ENCODE peak calls at places on chromosomes 12 and 14, in six cellular contexts. L is fibroblast of mammary gland, A is mammary epithelial cell, N is Peyer's patch, V is esophagus muscularis mucosa, S is brain microvascular endothelial cell. U is an unnamed sample.

GRCh38 chr12:60980558-60980957 is 1279.6 kb upstream of the USP15 start:
- DNase-seq in N (no peak), V (no peak), L (no peak), A (no peak), S (no peak), U (no peak)

GRCh38 chr14:105023144-105023543 is 2.3 kb upstream of the CDCA4 start:
- DNase-seq in V (no peak), A (no peak), S (peak), L (no peak), N (no peak), U (no peak)

GRCh38 chr12:53949631-53950440 is 4.9 kb upstream of the HOXC12 start:
- DNase-seq in A (no peak), L (no peak), V (no peak), N (no peak), S (no peak), U (no peak)

GRCh38 chr12:98446716-98447115 is 68.7 kb upstream of the TMPO start:
- DNase-seq in A (peak), V (no peak), N (no peak), L (peak), S (no peak), U (no peak)

GRCh38 chr14:103281496-103282231 is 52.4 kb upstream of the EIF5 start:
- DNase-seq in A (peak), L (peak), N (no peak), V (no peak), S (peak), U (no peak)

GRCh38 chr12:14756331-14757143 is 46.7 kb downstream of the WBP11 start:
- DNase-seq in V (no peak), S (no peak), A (no peak), N (no peak), L (no peak), U (no peak)

GRCh38 chr14:94171208-94171607 is 2.9 kb upstream of the PPP4R4 start:
- DNase-seq in L (peak), A (peak), N (no peak), V (no peak), S (no peak), U (no peak)

GRCh38 chr12:132711169-132711843 is 664 bp downstream of the PGAM5 start:
- DNase-seq in L (no peak), N (no peak), A (peak), V (no peak), S (no peak), U (no peak)

GRCh38 chr14:41280745-41281144 is 325.9 kb upstream of the LRFN5 start:
- DNase-seq in S (no peak), N (no peak), L (peak), A (peak), V (no peak), U (no peak)

GRCh38 chr12:55142896-55143870 is 17.0 kb downstream of the OR9K2 start:
- DNase-seq in S (peak), L (peak), A (peak), N (peak), V (no peak), U (peak)
- TF ChIP-seq CTCF in S (peak), L (peak), A (peak), N (peak), V (peak), U (peak)

GRCh38 chr12:131033486-131033885 is 79.8 kb downstream of the ADGRD1 start:
- DNase-seq in A (no peak), S (no peak), L (no peak), N (no peak), V (no peak), U (no peak)

GRCh38 chr12:131033886-131034482 is 80.3 kb downstream of the ADGRD1 start:
- DNase-seq in L (no peak), V (no peak), N (no peak), S (no peak), A (no peak), U (no peak)

GRCh38 chr12:131038159-131038558 is 84.5 kb downstream of the ADGRD1 start:
- DNase-seq in V (no peak), A (no peak), N (no peak), S (no peak), L (no peak), U (no peak)

GRCh38 chr12:131034631-131035267 is 81.0 kb downstream of the ADGRD1 start:
- DNase-seq in N (no peak), V (no peak), A (no peak), L (no peak), S (no peak), U (no peak)

GRCh38 chr12:131035268-131035681 is 81.6 kb downstream of the ADGRD1 start:
- DNase-seq in N (no peak), A (no peak), V (no peak), L (no peak), S (no peak), U (no peak)
- H3K4me3 ChIP-seq in N (no peak), A (no peak), V (no peak), L (no peak), S (no peak), U (no peak)

GRCh38 chr14:79543966-79544365 is 667.3 kb downstream of the DIO2 start:
- DNase-seq in A (no peak), N (no peak), V (no peak), L (peak), S (peak), U (no peak)
- TF ChIP-seq CTCF in A (peak), N (peak), V (no peak), L (peak), S (peak), U (peak)

GRCh38 chr14:96592591-96593388 is 90.6 kb downstream of the PAPOLA start:
- DNase-seq in A (peak), L (peak), V (no peak), N (peak), S (no peak), U (no peak)
- H3K4me3 ChIP-seq in A (peak), L (peak), V (peak), N (peak), S (peak), U (peak)

GRCh38 chr12:124388679-124389536 is 94.0 kb downstream of the RFLNA start:
- DNase-seq in A (peak), V (peak), L (peak), N (peak), S (peak), U (no peak)
- TF ChIP-seq CTCF in A (no peak), V (no peak), L (no peak), N (peak), S (no peak), U (no peak)

GRCh38 chr14:96362965-96363750 is at the start of the genes ATG2B and GSKIP:
- DNase-seq in V (peak), L (peak), S (peak), A (peak), N (peak), U (peak)

GRCh38 chr14:96362071-96362964 is 823 bp downstream of the ATG2B start:
- DNase-seq in V (no peak), A (peak), S (peak), L (peak), N (peak), U (peak)

GRCh38 chr14:96363751-96364336 is 518 bp downstream of the GSKIP start:
- DNase-seq in A (peak), V (no peak), S (peak), N (peak), L (peak), U (peak)

GRCh38 chr14:96368534-96368933 is 5.2 kb downstream of the GSKIP start:
- DNase-seq in S (no peak), N (no peak), L (no peak), V (no peak), A (no peak), U (no peak)

DNA sequence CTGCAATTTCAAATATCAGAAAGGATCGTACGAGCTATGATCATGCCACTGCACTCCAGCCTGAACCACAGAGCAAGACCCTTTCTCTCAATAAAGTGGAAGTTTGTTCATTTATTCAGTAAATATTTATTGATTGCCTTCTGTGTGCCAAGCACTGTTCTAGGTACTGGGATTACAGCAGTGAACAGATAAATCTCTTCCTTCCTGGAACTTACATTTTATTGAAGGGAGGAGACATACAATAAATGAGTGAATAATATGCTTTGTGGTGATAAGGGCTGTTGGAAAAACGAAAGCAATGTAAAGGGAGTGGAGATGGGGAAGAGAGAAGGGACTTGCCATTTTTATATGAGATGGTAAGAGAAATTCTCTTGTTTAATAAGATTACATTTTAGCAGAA is 1.6 kb downstream of the GSKIP start:
- DNase-seq in A (no peak), L (no peak), N (no peak), S (no peak), V (no peak), U (no peak)
- H3K4me3 ChIP-seq in A (no peak), L (no peak), N (no peak), S (no peak), V (no peak), U (peak)